ENCODE peak calls at places on chromosomes 6 and 20, in nine cellular contexts. F is CD8-positive, alpha-beta memory T cell; E is mammary epithelial cell; C is tibial artery; V is CD4-positive, CD25-positive, alpha-beta regulatory T cell; Z is PC-3; P is AG04450; I is heart right ventricle; G is cardiac muscle cell. N is an unnamed sample. For H3K27me3, the result is how much of the 10 kb centered on the place peaks cover.

GRCh38 chr6:12602951-12603710 is 113.4 kb upstream of the PHACTR1 start:
- DNase-seq in F (no peak), I (no peak), Z (peak), V (no peak), C (peak), G (peak), E (peak), P (no peak), N (peak)

GRCh38 chr20:37315293-37316110 is 26.0 kb downstream of the MANBAL start:
- DNase-seq in C (peak), G (peak), F (no peak), Z (no peak), E (peak), I (peak), V (no peak), P (peak), N (no peak)

GRCh38 chr20:2101057-2101934 is at the start of gene STK35:
- DNase-seq in Z (peak), G (no peak), I (peak), F (no peak), E (peak), C (no peak), V (no peak), P (no peak), N (peak)

GRCh38 chr6:33822575-33823395 is 19.0 kb upstream of the MLN start:
- DNase-seq in P (no peak), F (no peak), G (peak), I (no peak), C (no peak), Z (peak), E (no peak), V (no peak), N (peak)

GRCh38 chr6:54288476-54288875 is 19.8 kb upstream of the TINAG start:
- DNase-seq in E (no peak), Z (no peak), I (no peak), G (no peak), C (no peak), V (no peak), F (no peak), P (no peak), N (no peak)

GRCh38 chr6:113120214-113120576 is 737.0 kb upstream of the MARCKS start:
- DNase-seq in Z (peak), I (no peak), P (peak), G (no peak), F (no peak), V (no peak), E (peak), C (no peak), N (peak)

GRCh38 chr6:142695016-142695415 is 250.0 kb downstream of the HIVEP2 start:
- DNase-seq in P (no peak), E (no peak), F (no peak), G (no peak), C (no peak), I (peak), Z (no peak), V (no peak), N (peak)

GRCh38 chr20:5078399-5078958 is 41.3 kb downstream of the PCNA start:
- DNase-seq in G (no peak), I (peak), F (peak), E (peak), P (no peak), V (peak), C (peak), Z (peak), N (peak)

GRCh38 chr6:133368664-133369063 is 127.5 kb downstream of the EYA4 start:
- DNase-seq in E (no peak), Z (peak), C (no peak), I (no peak), V (no peak), P (no peak), F (no peak), G (no peak), N (peak)

GRCh38 chr6:108592371-108593337 is 31.9 kb downstream of the FOXO3 start:
- DNase-seq in C (peak), I (no peak), F (peak), Z (no peak), V (peak), P (no peak), G (no peak), E (peak), N (no peak)

GRCh38 chr20:18005170-18005989 is 36.6 kb downstream of the MGME1 start:
- DNase-seq in G (no peak), E (no peak), F (no peak), C (no peak), I (no peak), P (no peak), Z (no peak), V (no peak), N (no peak)

GRCh38 chr6:23176883-23177282 is 607.5 kb downstream of the HDGFL1 start:
- DNase-seq in Z (no peak), C (no peak), E (no peak), P (no peak), I (peak), V (no peak), G (no peak), F (no peak), N (no peak)

GRCh38 chr6:56246941-56247653 is at the start of gene COL21A1:
- DNase-seq in P (no peak), F (no peak), G (peak), V (no peak), C (peak), I (peak), E (no peak), Z (peak), N (no peak)

GRCh38 chr6:139161169-139161568 is 26.3 kb downstream of the HECA start:
- DNase-seq in E (peak), Z (no peak), V (peak), F (peak), C (no peak), G (no peak), I (no peak), P (no peak), N (peak)

GRCh38 chr6:125850361-125850760 is 59.6 kb downstream of the NCOA7 start:
- DNase-seq in F (no peak), V (no peak), Z (no peak), P (no peak), I (no peak), E (no peak), C (no peak), G (no peak), N (no peak)

GRCh38 chr6:134420638-134421181 is 102.8 kb upstream of the SGK1 start:
- DNase-seq in V (no peak), F (no peak), Z (peak), G (no peak), E (peak), P (no peak), C (no peak), I (no peak), N (no peak)

GRCh38 chr20:46994341-46994740 is 99.7 kb downstream of the EYA2 start:
- DNase-seq in Z (no peak), V (no peak), E (peak), G (no peak), F (no peak), P (no peak), I (no peak), C (no peak), N (no peak)

GRCh38 chr6:75368151-75368779 is 83.7 kb upstream of the TMEM30A start:
- DNase-seq in Z (peak), E (peak), P (no peak), G (peak), C (no peak), I (no peak), F (no peak), V (no peak), N (no peak)

GRCh38 chr20:49386848-49387605 is 95.4 kb downstream of the KCNB1 start:
- DNase-seq in P (no peak), G (no peak), V (no peak), I (no peak), E (no peak), Z (no peak), C (no peak), F (no peak), N (no peak)

GRCh38 chr20:2729251-2729713 is 36.7 kb downstream of the EBF4 start:
- DNase-seq in Z (no peak), G (peak), E (no peak), F (peak), P (no peak), V (no peak), C (no peak), I (no peak), N (no peak)

GRCh38 chr6:142871910-142872331 is 73.1 kb downstream of the HIVEP2 start:
- DNase-seq in C (peak), P (peak), Z (peak), G (no peak), F (peak), I (no peak), E (peak), V (peak), N (peak)

GRCh38 chr6:33609444-33610034 is 11.6 kb upstream of the ITPR3 start:
- DNase-seq in G (no peak), E (peak), C (peak), P (no peak), Z (peak), V (no peak), F (no peak), I (peak), N (peak)

GRCh38 chr20:35395728-35396127 is 16.0 kb downstream of the UQCC1 start:
- DNase-seq in C (peak), I (no peak), V (no peak), P (no peak), E (no peak), F (no peak), Z (no peak), G (no peak), N (peak)

GRCh38 chr6:134358320-134358719 is 40.4 kb upstream of the SGK1 start:
- DNase-seq in Z (no peak), E (peak), F (no peak), C (no peak), G (no peak), I (no peak), V (no peak), P (no peak), N (no peak)

GRCh38 chr6:26235240-26235730 is 129.7 kb upstream of the BTN3A2 start:
- DNase-seq in C (no peak), E (no peak), F (no peak), V (no peak), Z (peak), I (no peak), P (no peak), G (no peak), N (no peak)

GRCh38 chr20:50399917-50400704 is 110.1 kb upstream of the PTPN1 start:
- DNase-seq in G (no peak), E (peak), Z (peak), F (no peak), P (no peak), C (no peak), I (no peak), V (no peak), N (no peak)

GRCh38 chr6:134303903-134304302 is 14.0 kb downstream of the SGK1 start:
- DNase-seq in I (no peak), P (no peak), E (no peak), C (no peak), G (no peak), V (no peak), F (no peak), Z (no peak), N (no peak)

GRCh38 chr6:31620586-31621319 is at the start of gene PRRC2A:
- DNase-seq in I (peak), C (peak), G (peak), E (no peak), P (peak), V (no peak), F (no peak), Z (no peak), N (peak)

GRCh38 chr6:139588734-139589418 is 214.4 kb upstream of the CITED2 start:
- DNase-seq in V (no peak), Z (peak), I (no peak), E (no peak), P (peak), G (no peak), C (no peak), F (no peak), N (no peak)

GRCh38 chr6:14537061-14537460 is 419.5 kb downstream of the CD83 start:
- DNase-seq in Z (no peak), G (no peak), I (no peak), V (no peak), F (no peak), C (peak), E (no peak), P (no peak), N (no peak)

GRCh38 chr20:45067087-45067486 is 33.8 kb downstream of the KCNS1 start:
- DNase-seq in G (no peak), E (peak), F (no peak), Z (peak), P (no peak), V (no peak), C (no peak), I (no peak), N (no peak)

GRCh38 chr6:70527071-70527737 is 39.5 kb upstream of the SDHAF4 start:
- DNase-seq in P (no peak), G (no peak), C (no peak), I (no peak), V (no peak), E (no peak), F (no peak), Z (peak), N (no peak)

GRCh38 chr6:134880487-134881190 is 69.3 kb downstream of the ALDH8A1 start:
- DNase-seq in F (no peak), G (no peak), C (no peak), P (no peak), I (no peak), Z (peak), E (no peak), V (no peak), N (no peak)

GRCh38 chr6:1607557-1608221 is 2.0 kb upstream of the FOXC1 start:
- DNase-seq in I (no peak), E (no peak), F (no peak), V (no peak), G (no peak), Z (no peak), P (no peak), C (no peak), N (no peak)
- H3K27me3 ChIP-seq in I (half or more), E (under half), F (half or more), V (under half), G (half or more), Z (under half), P (under half), C (under half), N (under half)

DNA sequence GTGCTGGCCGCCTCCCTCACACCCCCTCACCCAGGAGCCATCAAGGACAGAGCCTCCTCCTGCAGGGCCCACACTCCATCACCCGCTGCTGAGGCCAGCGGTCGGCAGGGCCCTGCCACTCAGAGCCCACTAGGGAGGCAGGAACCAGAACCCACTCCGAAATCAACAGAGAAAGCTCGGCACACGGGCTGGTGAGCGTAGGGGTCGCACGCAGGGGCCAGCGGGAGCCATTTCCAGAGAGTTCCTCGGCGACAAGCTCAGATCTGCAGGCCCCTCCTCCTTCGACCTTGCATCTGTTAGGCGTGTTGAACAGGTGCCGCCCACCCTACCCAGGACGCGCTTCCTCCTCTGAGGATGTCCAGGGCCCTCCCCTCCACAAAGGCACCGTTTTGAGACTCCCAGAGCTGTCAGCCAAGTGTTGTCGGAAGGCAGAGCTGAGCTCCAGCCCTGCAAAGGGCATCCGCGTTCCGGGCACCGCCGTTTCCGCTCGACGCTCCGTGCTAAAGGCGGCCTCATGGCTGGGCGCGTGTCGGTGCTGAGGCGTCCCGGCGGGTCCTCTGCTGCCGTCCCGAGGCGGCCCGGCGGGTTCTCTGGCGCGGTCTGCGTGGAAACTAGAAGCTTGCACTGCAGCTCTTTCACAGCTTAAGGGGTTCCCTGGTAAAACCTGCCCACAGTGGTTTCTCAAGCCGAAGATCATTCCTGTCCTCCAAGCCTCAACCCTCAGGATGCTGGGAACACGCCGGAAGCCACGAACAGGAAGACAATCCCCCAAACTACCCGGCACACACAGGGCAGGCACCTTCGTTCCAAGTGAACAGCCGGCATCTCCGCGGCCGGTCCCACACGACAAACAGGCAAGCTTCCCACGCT is 6.8 kb downstream of the KCNQ2 start:
- DNase-seq in P (no peak), C (no peak), I (no peak), V (no peak), F (no peak), G (no peak), E (no peak), Z (no peak), N (no peak)
- H3K27me3 ChIP-seq in P (under half), C (half or more), I (half or more), V (under half), F (under half), G (under half), E (under half), Z (half or more), N (half or more)

GRCh38 chr20:57908226-57908625 is 198.4 kb upstream of the PMEPA1 start:
- DNase-seq in I (no peak), Z (no peak), E (no peak), C (peak), V (no peak), P (no peak), G (no peak), F (no peak), N (no peak)

GRCh38 chr20:57904706-57905105 is 194.9 kb upstream of the PMEPA1 start:
- DNase-seq in F (no peak), P (no peak), C (no peak), G (no peak), I (no peak), E (peak), Z (no peak), V (no peak), N (no peak)

GRCh38 chr20:57907131-57908083 is 197.6 kb upstream of the PMEPA1 start:
- DNase-seq in G (no peak), V (no peak), P (no peak), F (no peak), I (no peak), C (peak), E (no peak), Z (no peak), N (no peak)

GRCh38 chr20:57902478-57902877 is 192.7 kb upstream of the PMEPA1 start:
- DNase-seq in V (no peak), E (peak), F (no peak), I (no peak), Z (peak), C (no peak), P (no peak), G (no peak), N (no peak)

GRCh38 chr20:57905448-57905847 is 195.6 kb upstream of the PMEPA1 start:
- DNase-seq in Z (no peak), C (no peak), E (no peak), F (no peak), G (no peak), V (no peak), P (no peak), I (no peak), N (no peak)
- H3K27me3 ChIP-seq in Z (under half), C (under half), E (under half), F (under half), G (under half), V (under half), P (under half), I (under half), N (under half)

GRCh38 chr6:44271406-44271723 is 1.1 kb downstream of the TMEM151B start:
- DNase-seq in Z (no peak), F (no peak), C (no peak), I (no peak), V (no peak), G (no peak), P (no peak), E (no peak), N (no peak)

GRCh38 chr6:44268095-44268628 is 2.1 kb upstream of the TMEM151B start:
- DNase-seq in E (peak), Z (peak), P (no peak), V (peak), I (no peak), F (peak), G (peak), C (no peak), N (peak)

GRCh38 chr6:44270526-44271405 is 516 bp downstream of the TMEM151B start:
- DNase-seq in P (no peak), V (no peak), E (no peak), G (peak), I (no peak), C (no peak), F (no peak), Z (no peak), N (no peak)

GRCh38 chr6:44269168-44269920 is 906 bp upstream of the TMEM151B start:
- DNase-seq in Z (no peak), P (no peak), I (no peak), E (peak), G (no peak), V (no peak), F (no peak), C (no peak), N (no peak)

DNA sequence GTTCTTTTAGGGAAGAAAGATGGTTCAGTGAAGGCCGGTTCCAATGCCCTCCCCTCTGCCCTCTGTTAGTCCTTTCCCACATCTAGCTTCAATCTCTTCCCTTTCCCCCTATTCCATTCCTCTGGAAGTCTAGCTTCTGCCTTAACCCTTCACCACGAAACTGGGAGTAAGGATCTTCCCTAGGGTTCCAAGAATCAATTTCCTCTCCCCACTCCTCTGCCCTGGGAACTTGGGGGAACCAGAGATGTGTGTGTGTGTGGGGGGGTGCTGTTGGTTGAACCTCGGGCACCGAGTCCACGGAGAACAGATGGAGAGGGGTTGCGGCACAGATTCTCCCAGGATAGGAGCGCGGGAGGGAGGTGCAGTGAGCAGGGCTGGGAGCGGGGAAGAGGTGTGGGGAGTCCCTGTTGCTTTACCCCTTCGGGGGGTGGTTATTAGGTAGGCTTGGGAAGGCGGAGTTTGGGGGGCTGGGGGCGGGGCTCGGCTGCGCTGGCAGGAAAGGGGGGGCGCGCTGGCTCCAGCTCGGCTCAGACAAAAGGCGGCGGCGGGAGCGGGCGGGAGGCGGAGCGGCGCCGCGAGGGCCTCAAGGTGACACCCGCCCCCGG is at the start of gene TMEM151B:
- DNase-seq in E (no peak), V (no peak), G (no peak), C (no peak), F (no peak), Z (no peak), I (no peak), P (no peak), N (no peak)
- H3K27me3 ChIP-seq in E (under half), V (under half), G (under half), C (half or more), F (half or more), Z (under half), I (half or more), P (half or more), N (under half)

DNA sequence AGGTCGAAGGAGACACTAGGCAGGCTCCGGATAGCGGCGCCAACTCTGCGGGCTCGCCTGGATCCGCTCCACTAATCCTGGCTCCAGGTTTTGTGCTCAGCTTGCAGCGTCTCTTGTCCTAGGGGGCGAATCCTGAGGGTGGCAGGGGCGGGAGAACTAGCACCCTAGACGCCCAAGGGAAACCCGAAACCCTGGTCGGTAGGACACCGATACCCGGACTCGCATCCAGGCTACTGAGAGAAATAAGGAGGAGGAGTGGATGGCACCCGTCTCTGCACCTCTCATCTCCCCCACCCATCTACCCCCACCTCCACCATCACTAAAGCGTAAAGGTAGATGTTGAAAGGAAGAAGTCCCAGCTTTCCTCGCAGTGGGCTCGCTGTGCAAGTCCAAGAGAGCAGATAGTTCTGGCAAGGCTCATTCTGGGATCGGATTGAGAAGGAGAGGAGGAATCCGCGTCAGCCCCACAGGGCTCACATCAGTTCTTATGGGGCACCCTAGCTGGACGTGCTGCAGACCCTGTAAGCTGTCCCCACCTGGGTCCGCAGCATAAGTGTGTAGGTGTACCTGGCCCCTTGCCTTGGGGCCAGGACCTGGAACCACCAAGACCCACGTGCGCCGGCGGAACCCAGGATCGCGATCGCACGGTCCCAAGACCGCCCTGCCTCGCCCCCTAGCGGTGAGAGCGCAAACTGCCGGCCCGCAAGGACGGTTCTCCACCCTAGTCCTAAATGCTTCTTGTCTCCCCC is 6.9 kb downstream of the SLC32A1 start:
- DNase-seq in V (peak), I (peak), G (peak), F (peak), P (no peak), Z (peak), E (peak), C (no peak), N (peak)
- H3K27me3 ChIP-seq in V (half or more), I (half or more), G (half or more), F (half or more), P (half or more), Z (half or more), E (under half), C (half or more), N (half or more)

N was measured in MG63.